ENCODE peak calls at places on chromosomes 5 and 9, in five cellular contexts. U is lung, N is heart left ventricle, S is heart right ventricle, P is breast epithelium. F is an unnamed sample.

GRCh38 chr5:167363065-167363464 is 928.4 kb upstream of the WWC1 start:
- DNase-seq in U (no peak), N (no peak), S (no peak), P (no peak), F (no peak)

GRCh38 chr5:176743136-176743827 is 67.1 kb upstream of the UNC5A start:
- DNase-seq in U (peak), N (peak), S (no peak), P (no peak), F (no peak)

GRCh38 chr5:72079288-72079687 is 28.0 kb upstream of the MAP1B start:
- DNase-seq in U (no peak), N (peak), S (peak), P (no peak), F (no peak)

GRCh38 chr9:6538666-6539071 is 106.9 kb downstream of the GLDC start:
- DNase-seq in U (no peak), N (no peak), S (no peak), P (no peak), F (no peak)

GRCh38 chr5:36928947-36929346 is 52.4 kb downstream of the NIPBL start:
- DNase-seq in U (no peak), N (no peak), S (no peak), P (no peak), F (no peak)

GRCh38 chr5:110351451-110351850 is 375.0 kb downstream of the TMEM232 start:
- DNase-seq in U (no peak), N (no peak), S (no peak), P (no peak), F (no peak)

GRCh38 chr5:33801292-33801691 is 90.5 kb downstream of the ADAMTS12 start:
- DNase-seq in U (no peak), N (no peak), S (no peak), P (no peak), F (no peak)

GRCh38 chr9:91995000-91995399 is 45.0 kb upstream of the ROR2 start:
- DNase-seq in U (no peak), N (no peak), S (no peak), P (no peak), F (no peak)

GRCh38 chr9:37026936-37027581 is 7.0 kb downstream of the PAX5 start:
- DNase-seq in U (no peak), N (no peak), S (no peak), P (no peak), F (no peak)

GRCh38 chr5:178318893-178319292 is 86.3 kb upstream of the PHYKPL start:
- DNase-seq in U (no peak), N (no peak), S (no peak), P (no peak), F (no peak)

GRCh38 chr5:14665110-14665822 is 748 bp downstream of the OTULIN start:
- DNase-seq in U (no peak), N (peak), S (peak), P (no peak), F (no peak)

GRCh38 chr5:66701244-66701643 is 105.1 kb downstream of the MAST4 start:
- DNase-seq in U (no peak), N (no peak), S (no peak), P (no peak), F (no peak)

GRCh38 chr9:125867752-125868400 is 120.7 kb downstream of the PBX3 start:
- DNase-seq in U (no peak), N (no peak), S (no peak), P (no peak), F (no peak)

GRCh38 chr5:131302506-131302905 is 38.7 kb downstream of the CDC42SE2 start:
- DNase-seq in U (no peak), N (no peak), S (no peak), P (no peak), F (no peak)

GRCh38 chr5:149404746-149405549 is 25.9 kb upstream of the IL17B start:
- DNase-seq in U (no peak), N (no peak), S (no peak), P (no peak), F (no peak)

DNA sequence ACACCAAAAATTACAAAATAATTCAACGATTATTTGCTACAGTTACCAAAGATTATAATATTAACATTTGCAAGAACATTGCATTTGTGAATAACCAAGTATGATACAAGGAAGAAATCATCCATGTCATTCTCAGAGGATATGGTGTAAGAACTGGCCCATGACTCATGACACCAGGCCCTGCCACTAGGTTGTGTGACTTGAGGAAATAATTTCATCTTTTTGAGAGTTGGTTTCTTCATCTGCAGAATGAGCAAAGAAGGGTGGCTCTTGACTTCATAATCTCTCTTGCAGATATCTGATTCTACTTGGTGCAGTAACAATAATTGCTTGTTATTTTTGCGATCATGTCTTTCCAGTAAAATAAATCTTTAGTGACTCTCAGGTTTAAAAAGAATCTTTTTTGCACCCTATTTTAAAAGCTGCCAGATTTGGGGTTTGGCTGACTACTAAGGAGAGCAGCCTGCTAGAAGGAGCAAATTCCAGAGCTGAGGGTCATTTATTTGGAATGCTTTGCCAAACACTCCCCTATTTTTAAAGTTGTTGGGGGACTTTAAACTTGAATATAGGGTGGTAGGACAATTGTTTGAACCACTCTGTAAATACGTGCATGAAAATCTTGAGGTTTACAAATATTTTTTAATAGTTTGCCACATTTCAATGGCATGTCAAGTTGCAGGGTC is 23.5 kb downstream of the ITGA1 start:
- DNase-seq in U (no peak), N (no peak), S (no peak), P (no peak), F (no peak)
- TF ChIP-seq CTCF in U (no peak), N (no peak), S (no peak), P (no peak), F (no peak)

GRCh38 chr5:126998895-126999570 is 31.3 kb downstream of the MARCHF3 start:
- DNase-seq in U (no peak), N (no peak), S (no peak), P (no peak), F (no peak)

GRCh38 chr5:126998201-126998631 is 32.1 kb downstream of the MARCHF3 start:
- DNase-seq in U (no peak), N (no peak), S (no peak), P (no peak), F (peak)

GRCh38 chr5:126995039-126995438 is 35.3 kb downstream of the MARCHF3 start:
- DNase-seq in U (no peak), N (no peak), S (no peak), P (no peak), F (no peak)

GRCh38 chr5:126994485-126994884 is 35.9 kb downstream of the MARCHF3 start:
- DNase-seq in U (no peak), N (no peak), S (no peak), P (no peak), F (no peak)

GRCh38 chr5:126995689-126996088 is 34.7 kb downstream of the MARCHF3 start:
- DNase-seq in U (no peak), N (no peak), S (no peak), P (no peak), F (no peak)
- H3K27ac ChIP-seq in U (no peak), N (no peak), S (no peak), P (no peak), F (no peak)

GRCh38 chr9:89010526-89011089 is 19.3 kb downstream of the S1PR3 start:
- DNase-seq in U (no peak), N (no peak), S (no peak), P (no peak), F (no peak)

GRCh38 chr9:89013660-89014059 is 22.4 kb downstream of the S1PR3 start:
- DNase-seq in U (no peak), N (no peak), S (no peak), P (no peak), F (no peak)

GRCh38 chr9:89010056-89010455 is 18.8 kb downstream of the S1PR3 start:
- DNase-seq in U (no peak), N (no peak), S (no peak), P (no peak), F (no peak)

GRCh38 chr9:89011683-89012082 is 20.4 kb downstream of the S1PR3 start:
- DNase-seq in U (no peak), N (no peak), S (no peak), P (no peak), F (no peak)

GRCh38 chr9:89012294-89013042 is 21.2 kb downstream of the S1PR3 start:
- DNase-seq in U (no peak), N (no peak), S (no peak), P (no peak), F (no peak)
- TF ChIP-seq CTCF in U (no peak), N (no peak), S (no peak), P (no peak), F (no peak)

GRCh38 chr5:83472508-83473343 is 1.2 kb downstream of the VCAN start:
- DNase-seq in U (no peak), N (peak), S (peak), P (peak), F (peak)
- H3K27ac ChIP-seq in U (peak), N (peak), S (peak), P (peak), F (peak)

F was measured in gastrocnemius medialis.